ENCODE peak calls at places on chromosomes 3 and 15, in nine cellular contexts. M is IMR-90, F is BE2C, K is AG04449, D is K562, L is AG04450, H is endodermal cell, Z is fibroblast of lung, B is esophagus muscularis mucosa. A is an unnamed sample.
A peak's percentile ranks its signal among the peaks of the same experiment; 100 is the strongest.

GRCh38 chr3:150222646-150223045 is 185.5 kb upstream of the TSC22D2 start:
- DNase-seq in M (no peak), F (no peak), K (no peak), D (no peak), L (no peak), H (peak; percentile 78), Z (no peak), B (no peak), A (no peak)

GRCh38 chr3:183233986-183234385 is 19.1 kb upstream of the B3GNT5 start:
- DNase-seq in M (no peak), F (no peak), K (no peak), D (no peak), L (no peak), H (no peak), Z (no peak), B (no peak), A (no peak)

GRCh38 chr15:29785068-29785467 is 37.2 kb downstream of the TJP1 start:
- DNase-seq in M (no peak), F (no peak), K (no peak), D (no peak), L (no peak), H (no peak), Z (peak; percentile 47), B (no peak), A (no peak)

GRCh38 chr3:13689373-13690265 is 140.7 kb downstream of the FBLN2 start:
- DNase-seq in M (no peak), F (no peak), K (no peak), D (no peak), L (no peak), H (no peak), Z (no peak), B (no peak), A (no peak)

GRCh38 chr3:24086597-24087369 is 141.7 kb downstream of the NR1D2 start:
- DNase-seq in M (no peak), F (no peak), K (no peak), D (no peak), L (no peak), H (no peak), Z (peak; percentile 58), B (no peak), A (peak; percentile 53)

GRCh38 chr3:53149699-53150098 is 11.3 kb upstream of the PRKCD start:
- DNase-seq in M (no peak), F (no peak), K (no peak), D (no peak), L (no peak), H (no peak), Z (no peak), B (no peak), A (no peak)

GRCh38 chr15:68999091-68999490 is 15.4 kb upstream of the NOX5 start:
- DNase-seq in M (no peak), F (no peak), K (no peak), D (no peak), L (no peak), H (no peak), Z (no peak), B (peak; percentile 72), A (no peak)

GRCh38 chr3:157360044-157360443 is 76.6 kb upstream of the PTX3 start:
- DNase-seq in M (peak; percentile 93), F (no peak), K (peak; percentile 53), D (no peak), L (peak; percentile 55), H (no peak), Z (peak; percentile 90), B (no peak), A (peak; percentile 92)

GRCh38 chr15:22930782-22931484 is 49.2 kb downstream of the CYFIP1 start:
- DNase-seq in M (peak; percentile 27), F (peak; percentile 34), K (no peak), D (no peak), L (no peak), H (no peak), Z (no peak), B (no peak), A (peak; percentile 46)

GRCh38 chr3:64321747-64322146 is 96.5 kb upstream of the PRICKLE2 start:
- DNase-seq in M (peak; percentile 85), F (no peak), K (no peak), D (no peak), L (peak; percentile 48), H (peak; percentile 67), Z (peak; percentile 82), B (peak; percentile 68), A (peak; percentile 84)

GRCh38 chr3:64316971-64317370 is 91.7 kb upstream of the PRICKLE2 start:
- DNase-seq in M (peak; percentile 54), F (no peak), K (no peak), D (no peak), L (no peak), H (no peak), Z (no peak), B (no peak), A (no peak)

GRCh38 chr3:64318001-64318400 is 92.7 kb upstream of the PRICKLE2 start:
- DNase-seq in M (no peak), F (no peak), K (no peak), D (no peak), L (no peak), H (no peak), Z (no peak), B (peak; percentile 68), A (peak; percentile 39)

GRCh38 chr3:64319391-64319790 is 94.1 kb upstream of the PRICKLE2 start:
- DNase-seq in M (no peak), F (no peak), K (no peak), D (no peak), L (no peak), H (peak; percentile 90), Z (no peak), B (peak; percentile 53), A (no peak)

DNA sequence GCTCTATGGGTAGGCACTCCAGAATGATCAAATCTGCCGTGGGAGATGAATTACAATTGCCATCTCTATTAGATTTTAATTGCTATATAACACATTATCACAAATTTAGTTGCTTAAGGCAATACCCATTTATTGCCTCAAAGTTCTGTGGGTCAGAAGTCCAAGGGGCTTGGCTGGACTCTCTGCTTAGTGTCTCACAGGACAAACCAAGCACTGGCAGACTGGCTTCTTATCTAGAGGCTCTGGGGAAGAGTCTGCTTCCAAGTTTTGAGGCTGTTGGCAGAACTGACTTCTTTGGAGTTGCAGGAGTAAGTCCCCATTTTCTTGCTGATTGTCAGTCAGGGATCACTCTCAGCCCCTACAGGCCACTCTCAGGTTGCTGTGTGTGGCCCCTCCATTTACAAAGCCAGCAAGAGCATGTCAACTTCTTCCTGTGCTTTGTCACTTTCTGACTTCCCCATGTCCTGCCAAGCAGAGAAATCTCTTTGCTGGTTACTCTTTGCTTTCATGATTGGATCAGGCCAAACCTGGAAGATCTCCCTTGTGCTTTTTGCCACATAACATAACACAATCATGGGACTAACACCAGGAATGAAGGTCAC is 93.5 kb upstream of the PRICKLE2 start:
- DNase-seq in M (no peak), F (no peak), K (no peak), D (no peak), L (no peak), H (peak; percentile 70), Z (no peak), B (peak; percentile 53), A (no peak)
- TF ChIP-seq CTCF in M (no peak), F (no peak), K (no peak), D (no peak), L (no peak), H (no peak), Z (no peak), B (no peak), A (no peak)

DNA sequence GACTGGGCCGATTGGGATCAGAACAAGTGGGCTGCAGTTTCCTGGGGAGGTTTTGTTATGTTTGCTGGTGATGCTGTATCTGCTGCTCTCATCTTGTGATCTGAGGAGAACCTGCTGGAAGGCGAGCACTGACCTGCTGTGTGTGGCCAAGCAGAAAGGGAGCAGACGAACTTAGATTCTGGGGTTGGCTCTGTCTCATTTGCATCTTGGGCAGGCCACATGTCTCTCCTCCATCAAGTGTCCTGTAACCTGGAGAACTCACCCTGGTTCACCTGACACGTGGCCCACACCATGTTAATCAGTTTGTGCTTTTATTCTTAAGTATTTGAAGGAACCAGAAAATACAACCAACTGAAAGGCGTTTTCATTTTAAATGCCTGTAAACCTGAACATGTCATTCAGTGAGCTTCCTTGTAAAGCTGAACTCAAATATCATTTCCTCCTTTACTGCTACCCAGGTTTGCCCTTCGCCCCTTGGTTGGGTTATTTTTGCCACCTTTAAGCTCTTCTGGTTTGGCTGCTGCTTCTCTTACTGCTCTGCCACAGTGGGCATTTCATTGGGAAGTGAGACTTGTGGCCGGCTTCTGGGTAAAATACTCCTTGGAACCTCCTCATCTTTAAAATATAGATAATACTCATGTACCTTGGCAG is 33.5 kb upstream of the TRAK1 start:
- DNase-seq in M (no peak), F (no peak), K (no peak), D (no peak), L (no peak), H (no peak), Z (no peak), B (no peak), A (no peak)
- H3K4me3 ChIP-seq in M (no peak overlapping the region), F (no peak overlapping the region), K (no peak overlapping the region), D (no peak overlapping the region), L (no peak overlapping the region), H (no peak overlapping the region), Z (no peak overlapping the region), B (no peak overlapping the region), A (no peak overlapping the region)

GRCh38 chr3:98325055-98325454 is 28.6 kb upstream of the OR5K4 start:
- DNase-seq in M (no peak), F (no peak), K (no peak), D (no peak), L (no peak), H (peak; percentile 51), Z (no peak), B (no peak), A (no peak)
- TF ChIP-seq CTCF in M (no peak), F (no peak), K (no peak), D (no peak), L (no peak), H (no peak), Z (no peak), B (no peak), A (no peak)

GRCh38 chr15:61816856-61817255 is 243.4 kb downstream of the VPS13C start:
- DNase-seq in M (no peak), F (no peak), K (no peak), D (no peak), L (no peak), H (no peak), Z (no peak), B (peak; percentile 90), A (no peak)

GRCh38 chr15:61820212-61820611 is 240.0 kb downstream of the VPS13C start:
- DNase-seq in M (no peak), F (no peak), K (no peak), D (no peak), L (no peak), H (no peak), Z (no peak), B (peak; percentile 75), A (no peak)

GRCh38 chr15:61820951-61821350 is 239.3 kb downstream of the VPS13C start:
- DNase-seq in M (no peak), F (no peak), K (no peak), D (no peak), L (no peak), H (no peak), Z (no peak), B (peak; percentile 81), A (no peak)

GRCh38 chr15:61818801-61819200 is 241.4 kb downstream of the VPS13C start:
- DNase-seq in M (no peak), F (no peak), K (no peak), D (no peak), L (no peak), H (no peak), Z (no peak), B (peak; percentile 68), A (no peak)

DNA sequence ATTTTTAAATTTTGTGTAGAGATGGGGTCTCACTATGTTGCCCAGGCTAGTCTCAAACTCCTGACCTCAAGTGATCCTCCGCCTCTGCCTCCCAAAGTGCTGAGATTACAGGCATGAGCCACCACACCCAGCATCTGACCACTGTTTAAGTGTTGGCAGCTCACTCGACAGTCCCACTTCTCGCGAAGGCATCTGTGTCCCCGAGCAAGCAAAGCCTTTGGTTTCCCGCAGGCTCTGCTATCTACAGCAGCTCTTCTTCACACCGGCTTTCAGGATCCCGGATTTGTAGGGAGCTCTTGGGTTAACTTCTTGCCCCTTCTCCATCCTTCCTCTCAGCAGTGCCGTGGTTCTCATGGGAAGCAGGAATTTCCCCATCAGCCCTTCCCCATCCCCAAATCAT is 240.9 kb downstream of the VPS13C start:
- DNase-seq in M (no peak), F (no peak), K (no peak), D (no peak), L (no peak), H (no peak), Z (no peak), B (peak; percentile 60), A (no peak)
- H3K4me3 ChIP-seq in M (no peak overlapping the region), F (no peak overlapping the region), K (no peak overlapping the region), D (no peak overlapping the region), L (no peak overlapping the region), H (no peak overlapping the region), Z (no peak overlapping the region), B (no peak overlapping the region), A (no peak overlapping the region)

A was measured in AG10803.